ENCODE peak calls at places on chromosome 7, in nine cellular contexts. A is IMR-90, O is Peyer's patch, Y is uterus, R is prostate gland, X is upper lobe of left lung, H is transverse colon, D is stomach, B is endothelial cell of umbilical vein. K is an unnamed sample.

GRCh38 chr7:156368053-156368452 is 272.5 kb upstream of the RNF32 start:
- DNase-seq in R (peak), O (no peak), B (no peak), A (no peak), Y (no peak), D (no peak), H (no peak), X (peak), K (no peak)

GRCh38 chr7:153430931-153431330 is 621.3 kb upstream of the DPP6 start:
- DNase-seq in R (no peak), Y (no peak), O (no peak), H (no peak), B (no peak), D (no peak), A (no peak), X (no peak), K (no peak)

GRCh38 chr7:99748846-99749579 is 14.0 kb upstream of the CYP3A7 start:
- DNase-seq in R (no peak), O (no peak), X (no peak), B (no peak), D (no peak), Y (no peak), H (no peak), A (no peak), K (no peak)

GRCh38 chr7:22447759-22448158 is 52.2 kb downstream of the STEAP1B start:
- DNase-seq in O (no peak), R (no peak), B (no peak), X (no peak), Y (no peak), H (no peak), D (no peak), A (peak), K (no peak)

GRCh38 chr7:106862317-106863183 is 2.5 kb upstream of the PIK3CG start:
- DNase-seq in X (no peak), O (no peak), D (no peak), Y (no peak), R (no peak), H (no peak), B (no peak), A (peak), K (no peak)

GRCh38 chr7:194996-195829 is 2.8 kb downstream of the FAM20C start:
- DNase-seq in B (no peak), O (no peak), X (no peak), A (peak), D (no peak), H (no peak), R (no peak), Y (no peak), K (no peak)

GRCh38 chr7:135519233-135519688 is 9.4 kb upstream of the CNOT4 start:
- DNase-seq in R (no peak), D (no peak), O (no peak), Y (no peak), B (peak), A (no peak), H (no peak), X (no peak), K (peak)

GRCh38 chr7:155961241-155962190 is 149.3 kb upstream of the SHH start:
- DNase-seq in H (no peak), B (no peak), O (peak), D (peak), Y (no peak), A (no peak), X (peak), R (no peak), K (peak)

GRCh38 chr7:135943266-135943889 is 33.8 kb downstream of the MTPN start:
- DNase-seq in R (no peak), Y (no peak), H (no peak), B (peak), O (no peak), X (no peak), D (no peak), A (no peak), K (no peak)

GRCh38 chr7:110943686-110944350 is 147.1 kb upstream of the LRRN3 start:
- DNase-seq in X (no peak), O (no peak), Y (no peak), H (no peak), R (no peak), D (no peak), A (peak), B (no peak), K (no peak)

GRCh38 chr7:114789161-114789560 is 132.7 kb upstream of the MDFIC start:
- DNase-seq in A (peak), H (no peak), Y (no peak), B (peak), R (no peak), X (no peak), O (no peak), D (no peak), K (no peak)

GRCh38 chr7:42238709-42239395 is 1.8 kb upstream of the GLI3 start:
- DNase-seq in B (peak), R (no peak), Y (peak), D (no peak), O (no peak), X (no peak), A (peak), H (peak), K (peak)

GRCh38 chr7:91280180-91280579 is 15.9 kb downstream of the FZD1 start:
- DNase-seq in Y (no peak), H (no peak), A (peak), R (no peak), O (no peak), D (no peak), X (no peak), B (no peak), K (no peak)

GRCh38 chr7:33904680-33905388 is 505 bp upstream of the BMPER start:
- DNase-seq in A (peak), Y (peak), R (no peak), D (peak), X (no peak), H (peak), O (no peak), B (peak), K (no peak)

GRCh38 chr7:47577351-47577919 is 4.5 kb downstream of the TNS3 start:
- DNase-seq in X (no peak), D (no peak), O (no peak), H (no peak), R (no peak), Y (no peak), A (no peak), B (no peak), K (no peak)

GRCh38 chr7:130910949-130911944 is 177.2 kb upstream of the KLF14 start:
- DNase-seq in A (peak), D (no peak), R (no peak), B (peak), H (no peak), O (no peak), Y (no peak), X (no peak), K (no peak)

GRCh38 chr7:69439040-69439439 is 159.2 kb upstream of the AUTS2 start:
- DNase-seq in A (no peak), B (no peak), O (no peak), Y (peak), H (no peak), X (no peak), R (no peak), D (no peak), K (no peak)

DNA sequence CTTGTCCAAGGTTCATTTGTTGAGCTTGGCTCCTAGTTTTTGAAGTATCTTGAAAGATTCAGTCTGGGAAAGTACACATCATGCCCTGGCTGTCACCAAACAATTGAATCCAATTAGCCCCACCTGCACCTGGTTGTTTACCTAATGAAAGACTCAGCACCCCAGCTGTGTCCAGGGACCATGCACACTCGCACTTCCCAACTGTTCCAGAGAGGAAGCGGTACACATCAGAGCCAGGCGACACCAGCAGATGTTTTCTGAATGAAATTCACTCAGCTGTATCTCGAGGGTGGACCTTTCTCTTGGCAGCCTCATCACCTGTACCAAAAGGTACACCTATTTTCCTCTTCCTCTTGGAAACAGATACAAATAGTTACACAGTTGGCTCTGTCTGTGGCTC is 216.4 kb upstream of the LRGUK start:
- DNase-seq in Y (no peak), D (no peak), H (no peak), R (no peak), A (no peak), O (no peak), B (no peak), X (no peak), K (no peak)
- TF ChIP-seq POLR2A in Y (no peak), D (no peak), H (no peak), R (no peak), A (no peak), O (no peak), B (no peak), X (no peak), K (no peak)

GRCh38 chr7:28364082-28364481 is 48.2 kb upstream of the CREB5 start:
- DNase-seq in X (no peak), D (no peak), Y (no peak), H (no peak), A (no peak), R (no peak), O (no peak), B (no peak), K (no peak)
- TF ChIP-seq CTCF in X (no peak), D (no peak), Y (no peak), H (no peak), A (peak), R (no peak), O (no peak), B (peak), K (no peak)

GRCh38 chr7:32489788-32490126 is 423 bp downstream of the LSM5 start:
- DNase-seq in X (no peak), B (no peak), R (no peak), A (no peak), Y (no peak), O (no peak), H (no peak), D (no peak), K (no peak)

GRCh38 chr7:32495298-32496051 is at the start of gene AVL9:
- DNase-seq in Y (peak), A (peak), D (peak), B (peak), H (peak), R (peak), O (peak), X (peak), K (peak)

GRCh38 chr7:32496052-32496813 is 944 bp downstream of the AVL9 start:
- DNase-seq in A (no peak), H (no peak), O (no peak), B (peak), R (no peak), D (no peak), Y (no peak), X (no peak), K (no peak)

GRCh38 chr7:32494946-32495297 is 367 bp upstream of the AVL9 start:
- DNase-seq in A (no peak), H (no peak), B (peak), O (no peak), R (no peak), D (no peak), X (no peak), Y (no peak), K (no peak)

DNA sequence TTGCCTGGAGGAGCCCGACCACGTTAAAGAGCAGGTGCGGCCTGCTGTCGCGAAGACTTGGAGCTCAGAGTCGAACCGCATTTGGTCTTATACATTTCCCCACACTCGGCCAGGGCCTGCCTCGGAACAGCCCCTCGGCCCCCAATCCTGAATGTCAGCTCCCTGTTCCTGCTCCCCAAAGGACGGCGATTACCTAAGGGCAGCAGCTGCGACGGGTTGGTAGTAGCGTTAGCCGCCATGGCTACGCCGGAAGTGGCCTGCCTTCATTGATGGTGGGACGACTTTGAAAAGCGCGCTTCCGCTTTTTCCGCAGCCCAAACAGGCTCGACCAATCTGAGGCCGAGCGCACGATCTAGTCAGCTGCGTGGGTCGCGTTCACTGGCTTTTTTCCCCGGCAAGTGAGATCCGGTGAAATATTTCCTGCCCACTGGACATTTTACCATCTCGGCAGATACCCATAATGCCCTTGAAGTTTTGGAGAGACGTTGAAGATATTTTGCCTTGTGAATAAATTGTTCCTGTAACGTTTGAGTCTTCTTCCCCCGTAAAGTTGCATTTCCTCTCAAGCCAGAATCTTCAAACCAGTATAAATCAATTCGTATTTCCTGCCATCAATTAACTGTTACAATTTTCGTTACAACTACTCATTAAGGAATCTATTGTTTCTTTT is at the start of gene LSM5:
- DNase-seq in H (peak), X (peak), Y (peak), R (peak), O (peak), D (peak), B (peak), A (peak), K (peak)
- TF ChIP-seq POLR2A in H (peak), X (no peak), Y (no peak), R (no peak), O (no peak), D (no peak), B (peak), A (peak), K (no peak)

GRCh38 chr7:119515214-119515613 is 757.8 kb upstream of the KCND2 start:
- DNase-seq in Y (no peak), R (no peak), O (no peak), D (no peak), X (no peak), A (no peak), H (no peak), B (no peak), K (no peak)

GRCh38 chr7:119514326-119514725 is 758.6 kb upstream of the KCND2 start:
- DNase-seq in X (no peak), R (no peak), O (no peak), A (no peak), D (no peak), H (no peak), B (no peak), Y (no peak), K (no peak)

DNA sequence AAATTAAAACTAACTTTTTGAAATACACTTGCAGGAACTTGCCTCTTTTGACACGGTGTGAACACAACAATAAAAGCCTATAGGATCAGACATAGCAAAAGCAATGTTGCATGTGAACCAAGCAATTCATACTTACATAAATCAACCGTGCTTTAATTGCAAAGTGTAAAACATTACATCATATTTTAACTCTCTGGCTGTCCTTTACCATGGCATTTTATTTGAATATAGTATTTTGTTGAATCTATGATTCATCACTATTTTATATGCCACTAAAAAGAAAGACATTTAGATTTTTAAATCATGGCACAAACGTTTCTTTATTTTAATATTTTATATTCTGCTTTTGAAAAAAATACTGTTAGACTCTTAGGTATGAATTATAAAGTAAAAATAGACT is 757.0 kb upstream of the KCND2 start:
- DNase-seq in O (no peak), H (no peak), R (no peak), X (no peak), A (no peak), B (no peak), D (no peak), Y (no peak), K (no peak)
- TF ChIP-seq CTCF in O (no peak), H (no peak), R (no peak), X (no peak), A (no peak), B (no peak), D (no peak), Y (no peak), K (no peak)

GRCh38 chr7:87059525-87060287 is at the start of gene ELAPOR2:
- DNase-seq in A (peak), Y (peak), O (peak), D (peak), H (peak), B (peak), X (peak), R (peak), K (peak)
- TF ChIP-seq POLR2A in A (no peak), Y (peak), O (no peak), D (no peak), H (peak), B (peak), X (no peak), R (peak), K (no peak)

DNA sequence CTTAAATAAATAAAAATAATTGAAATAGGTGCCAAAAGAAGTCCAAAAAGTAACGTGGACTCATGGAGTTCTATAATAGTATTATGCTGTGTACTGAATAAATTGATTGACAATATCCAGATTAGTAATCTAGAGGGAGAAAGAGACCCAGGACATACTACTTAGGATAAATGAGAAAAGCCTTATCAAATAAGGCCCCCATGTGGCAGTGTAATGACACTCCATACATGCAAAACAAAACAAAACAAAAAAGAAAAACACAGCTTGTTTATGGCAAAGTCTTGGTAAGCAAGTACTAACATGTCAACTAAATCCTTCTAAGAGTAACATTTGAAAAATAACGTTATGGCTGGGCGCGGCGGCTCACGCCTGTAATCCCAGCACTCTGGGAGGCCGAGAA is 3.6 kb upstream of the RUNDC3B start:
- DNase-seq in D (no peak), X (no peak), Y (no peak), R (no peak), H (no peak), B (no peak), O (no peak), A (no peak), K (no peak)
- TF ChIP-seq CTCF in D (no peak), X (no peak), Y (no peak), R (no peak), H (no peak), B (no peak), O (no peak), A (no peak), K (no peak)

GRCh38 chr7:103082497-103082896 is 7.6 kb downstream of the ARMC10 start:
- DNase-seq in D (no peak), Y (no peak), X (no peak), O (no peak), H (no peak), R (no peak), A (no peak), B (no peak), K (no peak)
- TF ChIP-seq POLR2A in D (no peak), Y (no peak), X (no peak), O (no peak), H (no peak), R (no peak), A (no peak), B (no peak), K (no peak)

GRCh38 chr7:25622716-25623115 is 394.4 kb upstream of the NPVF start:
- DNase-seq in X (no peak), A (no peak), D (no peak), R (no peak), B (no peak), H (no peak), O (no peak), Y (no peak), K (no peak)

GRCh38 chr7:25624001-25624400 is 395.7 kb upstream of the NPVF start:
- DNase-seq in Y (no peak), X (no peak), O (no peak), D (no peak), B (no peak), R (no peak), H (no peak), A (no peak), K (no peak)

GRCh38 chr7:25621993-25622392 is 393.7 kb upstream of the NPVF start:
- DNase-seq in H (no peak), Y (no peak), D (no peak), B (no peak), X (no peak), O (no peak), R (no peak), A (no peak), K (no peak)

GRCh38 chr7:25617219-25617618 is 388.9 kb upstream of the NPVF start:
- DNase-seq in H (no peak), R (no peak), D (no peak), A (no peak), X (no peak), Y (no peak), B (no peak), O (no peak), K (no peak)

DNA sequence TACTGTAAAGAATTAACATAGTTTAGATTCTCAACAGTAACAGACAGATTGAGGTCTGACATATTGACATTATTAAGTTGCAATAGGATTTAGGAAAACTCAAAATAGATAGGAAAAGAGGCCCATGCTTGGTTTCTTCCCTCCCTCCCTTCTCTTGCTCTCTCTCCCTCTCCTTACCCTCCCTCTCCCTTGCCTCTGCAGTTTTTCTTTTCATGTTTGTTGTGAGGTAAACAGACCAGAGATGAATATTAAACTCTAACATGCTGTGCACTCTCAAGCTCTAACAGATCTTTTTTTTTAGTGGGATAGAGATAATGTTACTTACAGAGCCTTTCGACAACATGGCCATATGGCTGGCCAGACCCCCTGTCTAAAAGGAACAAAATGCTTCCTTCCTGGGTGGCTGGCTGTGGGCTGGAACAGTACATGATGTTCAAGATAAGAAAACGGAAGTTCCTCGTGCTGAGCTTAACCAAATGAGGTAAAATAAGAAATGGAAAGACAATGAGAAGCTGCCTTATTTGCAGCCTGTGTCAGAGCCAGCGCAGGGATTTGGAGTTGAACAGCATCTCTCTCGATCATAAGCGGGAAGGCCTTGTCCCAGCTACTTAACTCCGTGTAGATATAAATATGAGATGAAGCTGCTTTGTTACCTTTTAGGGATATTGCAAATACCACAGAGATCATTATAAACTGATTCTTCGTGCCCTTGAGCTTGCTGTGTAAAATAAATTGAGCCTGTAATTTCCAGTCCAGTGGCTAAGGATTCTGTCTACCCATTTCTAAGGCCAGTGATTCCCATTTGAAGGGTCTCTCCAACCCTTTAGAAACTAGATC is 391.9 kb upstream of the NPVF start:
- DNase-seq in Y (peak), H (peak), D (peak), X (peak), R (peak), A (no peak), O (peak), B (no peak), K (peak)
- TF ChIP-seq CTCF in Y (no peak), H (no peak), D (no peak), X (no peak), R (no peak), A (no peak), O (no peak), B (no peak), K (no peak)

GRCh38 chr7:43929529-43930457 is 3.6 kb downstream of the UBE2D4 start:
- DNase-seq in R (no peak), H (no peak), A (no peak), O (no peak), Y (no peak), D (no peak), X (no peak), B (no peak), K (no peak)

GRCh38 chr7:43927810-43928209 is 1.6 kb downstream of the UBE2D4 start:
- DNase-seq in B (no peak), R (no peak), A (no peak), O (no peak), X (no peak), H (no peak), Y (no peak), D (no peak), K (no peak)

GRCh38 chr7:43921423-43921822 is 4.8 kb upstream of the UBE2D4 start:
- DNase-seq in Y (no peak), X (no peak), H (no peak), A (no peak), D (peak), O (peak), B (no peak), R (no peak), K (no peak)

GRCh38 chr7:43922726-43923125 is 3.5 kb upstream of the UBE2D4 start:
- DNase-seq in X (no peak), R (no peak), A (no peak), H (no peak), O (peak), Y (no peak), D (no peak), B (no peak), K (no peak)

GRCh38 chr7:43926193-43927043 is at the start of gene UBE2D4:
- DNase-seq in X (peak), O (peak), B (peak), H (peak), D (peak), R (peak), A (peak), Y (peak), K (peak)
- TF ChIP-seq POLR2A in X (peak), O (peak), B (peak), H (peak), D (peak), R (peak), A (peak), Y (peak), K (no peak)